ENCODE peak calls at places on chromosome 21, in ten cellular contexts. One of them, this sample, is unnamed.
A peak's percentile ranks its signal among the peaks of the same experiment; 100 is the strongest.

GRCh38 chr21:38852278-38852677 is 46.5 kb downstream of the ETS2 start:
- DNase-seq in pancreas: no peak
- DNase-seq in AG10803: no peak
- DNase-seq in astrocyte of the spinal cord: no peak
- DNase-seq in ovary: no peak
- DNase-seq in astrocyte: peak; percentile 23
- DNase-seq in cardiac fibroblast: no peak
- DNase-seq in H1: no peak
- DNase-seq in brain microvascular endothelial cell: no peak
- DNase-seq in BE2C: no peak
- DNase-seq in this sample: no peak

GRCh38 chr21:27636671-27637070 is 669.8 kb upstream of the ADAMTS5 start:
- DNase-seq in pancreas: no peak
- DNase-seq in AG10803: no peak
- DNase-seq in astrocyte of the spinal cord: no peak
- DNase-seq in ovary: no peak
- DNase-seq in astrocyte: no peak
- DNase-seq in cardiac fibroblast: no peak
- DNase-seq in H1: no peak
- DNase-seq in brain microvascular endothelial cell: no peak
- DNase-seq in BE2C: no peak
- DNase-seq in this sample: no peak

GRCh38 chr21:15706686-15707085 is 23.1 kb upstream of the USP25 start:
- DNase-seq in pancreas: no peak
- DNase-seq in AG10803: peak; percentile 97
- DNase-seq in astrocyte of the spinal cord: peak; percentile 89
- DNase-seq in ovary: no peak
- DNase-seq in astrocyte: peak; percentile 99
- DNase-seq in cardiac fibroblast: peak; percentile 97
- DNase-seq in H1: no peak
- DNase-seq in brain microvascular endothelial cell: peak; percentile 94
- DNase-seq in BE2C: no peak
- DNase-seq in this sample: peak; percentile 75

GRCh38 chr21:45867671-45868081 is 113.9 kb upstream of the COL6A1 start:
- DNase-seq in pancreas: no peak
- DNase-seq in AG10803: no peak
- DNase-seq in astrocyte of the spinal cord: no peak
- DNase-seq in ovary: no peak
- DNase-seq in astrocyte: no peak
- DNase-seq in cardiac fibroblast: no peak
- DNase-seq in H1: no peak
- DNase-seq in brain microvascular endothelial cell: no peak
- DNase-seq in BE2C: no peak
- DNase-seq in this sample: no peak

GRCh38 chr21:38985423-38986378 is 180.0 kb downstream of the ETS2 start:
- DNase-seq in pancreas: no peak
- DNase-seq in AG10803: peak; percentile 99
- DNase-seq in astrocyte of the spinal cord: peak; percentile 84
- DNase-seq in ovary: peak; percentile 73
- DNase-seq in astrocyte: peak; percentile 87
- DNase-seq in cardiac fibroblast: peak; percentile 99
- DNase-seq in H1: no peak
- DNase-seq in brain microvascular endothelial cell: peak; percentile 60
- DNase-seq in BE2C: peak; percentile 95
- DNase-seq in this sample: peak; percentile 96

GRCh38 chr21:16181024-16181423 is 451.2 kb downstream of the USP25 start:
- DNase-seq in pancreas: no peak
- DNase-seq in AG10803: no peak
- DNase-seq in astrocyte of the spinal cord: peak; percentile 77
- DNase-seq in ovary: peak; percentile 67
- DNase-seq in astrocyte: peak; percentile 47
- DNase-seq in cardiac fibroblast: peak; percentile 26
- DNase-seq in H1: no peak
- DNase-seq in brain microvascular endothelial cell: peak; percentile 55
- DNase-seq in BE2C: no peak
- DNase-seq in this sample: no peak

GRCh38 chr21:46351476-46352155 is 27.7 kb downstream of the PCNT start:
- DNase-seq in pancreas: no peak
- DNase-seq in AG10803: no peak
- DNase-seq in astrocyte of the spinal cord: no peak
- DNase-seq in ovary: no peak
- DNase-seq in astrocyte: no peak
- DNase-seq in cardiac fibroblast: no peak
- DNase-seq in H1: no peak
- DNase-seq in brain microvascular endothelial cell: no peak
- DNase-seq in BE2C: no peak
- DNase-seq in this sample: no peak

GRCh38 chr21:45281411-45282282 is 6.0 kb downstream of the POFUT2 start:
- DNase-seq in pancreas: peak; percentile 63
- DNase-seq in AG10803: no peak
- DNase-seq in astrocyte of the spinal cord: no peak
- DNase-seq in ovary: peak; percentile 25
- DNase-seq in astrocyte: no peak
- DNase-seq in cardiac fibroblast: no peak
- DNase-seq in H1: no peak
- DNase-seq in brain microvascular endothelial cell: no peak
- DNase-seq in BE2C: no peak
- DNase-seq in this sample: no peak

GRCh38 chr21:10521091-10521598 is at the start of gene TPTE:
- DNase-seq in pancreas: peak; percentile 70
- DNase-seq in AG10803: no peak
- DNase-seq in astrocyte of the spinal cord: no peak
- DNase-seq in ovary: no peak
- DNase-seq in astrocyte: no peak
- DNase-seq in cardiac fibroblast: no peak
- DNase-seq in H1: no peak
- DNase-seq in brain microvascular endothelial cell: no peak
- DNase-seq in BE2C: peak; percentile 6
- DNase-seq in this sample: no peak

GRCh38 chr21:45607021-45607921 is 36.3 kb upstream of the PCBP3 start:
- DNase-seq in pancreas: no peak
- DNase-seq in AG10803: peak; percentile 15
- DNase-seq in astrocyte of the spinal cord: peak; percentile 42
- DNase-seq in ovary: no peak
- DNase-seq in astrocyte: peak; percentile 67
- DNase-seq in cardiac fibroblast: peak; percentile 18
- DNase-seq in H1: no peak
- DNase-seq in brain microvascular endothelial cell: peak; percentile 43
- DNase-seq in BE2C: no peak
- DNase-seq in this sample: no peak

GRCh38 chr21:29788752-29789151 is 151.0 kb downstream of the GRIK1 start:
- DNase-seq in pancreas: no peak
- DNase-seq in AG10803: no peak
- DNase-seq in astrocyte of the spinal cord: no peak
- DNase-seq in ovary: no peak
- DNase-seq in astrocyte: no peak
- DNase-seq in cardiac fibroblast: no peak
- DNase-seq in H1: no peak
- DNase-seq in brain microvascular endothelial cell: no peak
- DNase-seq in BE2C: no peak
- DNase-seq in this sample: no peak

GRCh38 chr21:33380483-33380998 is 22.7 kb upstream of the IFNGR2 start:
- DNase-seq in pancreas: peak; percentile 71
- DNase-seq in AG10803: peak; percentile 95
- DNase-seq in astrocyte of the spinal cord: peak; percentile 91
- DNase-seq in ovary: peak; percentile 80
- DNase-seq in astrocyte: peak; percentile 93
- DNase-seq in cardiac fibroblast: peak; percentile 97
- DNase-seq in H1: peak; percentile 41
- DNase-seq in brain microvascular endothelial cell: peak; percentile 94
- DNase-seq in BE2C: peak; percentile 75
- DNase-seq in this sample: peak; percentile 89

GRCh38 chr21:33384851-33385331 is 18.3 kb upstream of the IFNGR2 start:
- DNase-seq in pancreas: no peak
- DNase-seq in AG10803: no peak
- DNase-seq in astrocyte of the spinal cord: no peak
- DNase-seq in ovary: no peak
- DNase-seq in astrocyte: peak; percentile 93
- DNase-seq in cardiac fibroblast: no peak
- DNase-seq in H1: no peak
- DNase-seq in brain microvascular endothelial cell: no peak
- DNase-seq in BE2C: no peak
- DNase-seq in this sample: no peak

GRCh38 chr21:33388188-33388587 is 15.0 kb upstream of the IFNGR2 start:
- DNase-seq in pancreas: no peak
- DNase-seq in AG10803: no peak
- DNase-seq in astrocyte of the spinal cord: no peak
- DNase-seq in ovary: no peak
- DNase-seq in astrocyte: no peak
- DNase-seq in cardiac fibroblast: no peak
- DNase-seq in H1: no peak
- DNase-seq in brain microvascular endothelial cell: no peak
- DNase-seq in BE2C: no peak
- DNase-seq in this sample: no peak

GRCh38 chr21:33386222-33386784 is 16.9 kb upstream of the IFNGR2 start:
- DNase-seq in pancreas: no peak
- DNase-seq in AG10803: no peak
- DNase-seq in astrocyte of the spinal cord: no peak
- DNase-seq in ovary: no peak
- DNase-seq in astrocyte: no peak
- DNase-seq in cardiac fibroblast: no peak
- DNase-seq in H1: no peak
- DNase-seq in brain microvascular endothelial cell: no peak
- DNase-seq in BE2C: no peak
- DNase-seq in this sample: no peak

DNA sequence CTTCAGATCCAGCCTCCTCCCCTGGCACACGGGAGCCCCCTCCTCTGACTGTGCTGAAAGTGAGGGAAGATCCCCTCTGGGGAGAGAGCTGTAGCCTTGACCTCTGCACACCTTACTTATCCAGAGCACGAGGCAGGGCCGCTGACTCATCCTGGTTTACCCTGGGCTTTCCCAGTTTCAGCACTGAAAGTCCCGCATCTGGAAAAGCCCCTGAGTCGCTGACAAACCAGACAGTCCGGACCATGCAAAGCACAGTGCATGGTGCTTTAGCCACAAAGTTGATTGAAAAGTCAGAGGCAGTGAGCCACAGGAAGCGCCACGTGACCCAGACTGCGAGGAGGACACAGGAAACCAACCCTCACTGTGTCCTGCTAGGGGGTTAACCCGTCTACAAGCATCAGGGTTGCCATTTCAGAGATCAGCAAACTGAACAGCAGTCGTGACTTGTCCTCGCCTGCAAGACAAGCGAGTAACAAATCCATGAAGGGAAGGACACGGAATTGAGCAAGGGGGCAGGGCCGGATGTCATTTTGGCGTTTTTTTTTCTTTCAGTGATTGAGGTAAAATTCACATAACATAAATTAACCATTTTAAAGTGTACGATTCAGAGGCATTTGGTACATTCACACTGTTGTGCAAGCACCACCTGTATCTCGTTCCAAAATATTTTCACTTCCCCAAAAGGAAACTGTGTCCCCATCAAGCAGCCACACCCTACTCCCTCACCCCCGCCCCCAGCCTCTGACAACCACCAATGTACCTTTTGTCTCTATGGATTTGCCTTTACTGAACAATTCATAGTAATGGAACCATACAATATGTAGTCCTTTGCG is 19.9 kb upstream of the IFNGR2 start:
- DNase-seq in pancreas: no peak
- DNase-seq in AG10803: peak; percentile 66
- DNase-seq in astrocyte of the spinal cord: peak; percentile 83
- DNase-seq in ovary: peak; percentile 78
- DNase-seq in astrocyte: peak; percentile 80
- DNase-seq in cardiac fibroblast: peak; percentile 74
- DNase-seq in H1: no peak
- DNase-seq in brain microvascular endothelial cell: peak; percentile 91
- DNase-seq in BE2C: peak; percentile 41
- DNase-seq in this sample: no peak
- H3K4me3 ChIP-seq in pancreas: peak overlapping the region; percentile 27
- H3K4me3 ChIP-seq in AG10803: peak overlapping the region; percentile 33
- H3K4me3 ChIP-seq in astrocyte of the spinal cord: no peak overlapping the region
- H3K4me3 ChIP-seq in ovary: no peak overlapping the region
- H3K4me3 ChIP-seq in astrocyte: peak overlapping the region; percentile 20
- H3K4me3 ChIP-seq in cardiac fibroblast: peak overlapping the region; percentile 9
- H3K4me3 ChIP-seq in H1: no peak overlapping the region
- H3K4me3 ChIP-seq in brain microvascular endothelial cell: no peak overlapping the region
- H3K4me3 ChIP-seq in BE2C: no peak overlapping the region
- H3K4me3 ChIP-seq in this sample: peak overlapping the region; percentile 9

GRCh38 chr21:21324297-21324696 is 326.1 kb downstream of the NCAM2 start:
- DNase-seq in pancreas: no peak
- DNase-seq in AG10803: no peak
- DNase-seq in astrocyte of the spinal cord: no peak
- DNase-seq in ovary: no peak
- DNase-seq in astrocyte: no peak
- DNase-seq in cardiac fibroblast: no peak
- DNase-seq in H1: no peak
- DNase-seq in brain microvascular endothelial cell: no peak
- DNase-seq in BE2C: no peak
- DNase-seq in this sample: no peak
- TF ChIP-seq CTCF in pancreas: no peak
- TF ChIP-seq CTCF in AG10803: no peak
- TF ChIP-seq CTCF in astrocyte of the spinal cord: no peak
- TF ChIP-seq CTCF in ovary: no peak
- TF ChIP-seq CTCF in astrocyte: no peak
- TF ChIP-seq CTCF in cardiac fibroblast: no peak
- TF ChIP-seq CTCF in H1: peak; percentile 46
- TF ChIP-seq CTCF in brain microvascular endothelial cell: no peak
- TF ChIP-seq CTCF in BE2C: peak; percentile 40
- TF ChIP-seq CTCF in this sample: no peak

DNA sequence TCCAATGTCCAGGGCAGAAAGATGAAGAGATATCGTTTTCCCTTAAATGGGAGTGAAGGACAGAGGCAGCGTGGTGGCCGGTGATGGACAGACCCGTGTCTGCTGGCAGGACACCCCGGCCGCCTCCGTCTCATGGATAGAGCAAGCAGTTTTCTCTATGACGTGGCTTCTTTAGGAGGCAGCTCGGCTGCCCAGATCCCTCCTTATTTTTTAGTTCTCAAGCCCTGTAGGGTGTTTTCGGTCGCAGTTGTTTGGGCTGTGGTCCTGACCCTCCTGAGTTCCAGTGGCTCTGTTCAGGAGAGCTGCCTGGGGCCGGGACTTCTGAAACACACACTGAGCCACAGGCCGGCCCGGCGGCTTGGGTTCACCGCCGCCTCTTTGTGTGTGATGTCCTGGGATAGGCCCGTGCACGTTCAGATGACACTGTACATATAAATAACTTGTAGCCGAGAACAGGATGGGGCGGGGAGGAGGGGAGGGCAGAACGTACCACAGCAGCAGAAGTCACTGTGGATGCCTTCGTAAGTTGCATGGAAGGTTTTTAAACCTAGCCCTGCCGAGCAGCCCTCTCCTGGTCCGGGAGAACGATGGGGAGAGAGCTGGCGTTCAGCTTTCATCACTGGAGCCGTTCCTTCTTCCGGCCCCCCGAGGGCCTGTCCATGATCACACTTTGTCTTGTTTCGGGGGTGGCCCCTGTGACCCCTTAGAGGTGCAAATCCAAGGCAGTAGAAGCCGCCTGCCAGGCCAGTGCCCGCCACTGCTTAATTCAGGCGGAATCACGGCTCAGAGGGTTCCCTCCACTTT is 65.2 kb downstream of the SIK1 start:
- DNase-seq in pancreas: peak; percentile 43
- DNase-seq in AG10803: peak; percentile 82
- DNase-seq in astrocyte of the spinal cord: peak; percentile 57
- DNase-seq in ovary: peak; percentile 41
- DNase-seq in astrocyte: no peak
- DNase-seq in cardiac fibroblast: no peak
- DNase-seq in H1: no peak
- DNase-seq in brain microvascular endothelial cell: peak; percentile 82
- DNase-seq in BE2C: no peak
- DNase-seq in this sample: no peak
- H3K4me3 ChIP-seq in pancreas: no peak overlapping the region
- H3K4me3 ChIP-seq in AG10803: peak overlapping the region; percentile 41
- H3K4me3 ChIP-seq in astrocyte of the spinal cord: no peak overlapping the region
- H3K4me3 ChIP-seq in ovary: no peak overlapping the region
- H3K4me3 ChIP-seq in astrocyte: no peak overlapping the region
- H3K4me3 ChIP-seq in cardiac fibroblast: peak overlapping the region; percentile 35
- H3K4me3 ChIP-seq in H1: no peak overlapping the region
- H3K4me3 ChIP-seq in brain microvascular endothelial cell: peak overlapping the region; percentile 26
- H3K4me3 ChIP-seq in BE2C: peak overlapping the region; percentile 32
- H3K4me3 ChIP-seq in this sample: no peak overlapping the region

GRCh38 chr21:31117046-31117916 is 79.0 kb upstream of the KRTAP19-8 start:
- DNase-seq in pancreas: no peak
- DNase-seq in AG10803: peak; percentile 68
- DNase-seq in astrocyte of the spinal cord: peak; percentile 81
- DNase-seq in ovary: no peak
- DNase-seq in astrocyte: peak; percentile 86
- DNase-seq in cardiac fibroblast: peak; percentile 59
- DNase-seq in H1: no peak
- DNase-seq in brain microvascular endothelial cell: peak; percentile 69
- DNase-seq in BE2C: no peak
- DNase-seq in this sample: peak; percentile 28
- TF ChIP-seq CTCF in pancreas: no peak
- TF ChIP-seq CTCF in AG10803: peak; percentile 13
- TF ChIP-seq CTCF in astrocyte of the spinal cord: no peak
- TF ChIP-seq CTCF in ovary: no peak
- TF ChIP-seq CTCF in astrocyte: no peak
- TF ChIP-seq CTCF in cardiac fibroblast: no peak
- TF ChIP-seq CTCF in H1: no peak
- TF ChIP-seq CTCF in brain microvascular endothelial cell: peak; percentile 31
- TF ChIP-seq CTCF in BE2C: peak; percentile 20
- TF ChIP-seq CTCF in this sample: no peak

This sample was measured in AG09309.